ENCODE peak calls at places on chromosomes 3 and 15, in six cellular contexts. G, X, N, S, K and W are unnamed samples.

GRCh38 chr3:149080011-149080698 is 6.2 kb downstream of the HLTF start:
- DNase-seq in G (peak), X (peak), N (no peak), S (no peak), K (no peak), W (no peak)

GRCh38 chr3:120071259-120071658 is 23.0 kb downstream of the GSK3B start:
- DNase-seq in G (no peak), X (no peak), N (no peak), S (no peak), K (no peak), W (no peak)

GRCh38 chr15:29825205-29825604 is 2.9 kb upstream of the TJP1 start:
- DNase-seq in G (no peak), X (peak), N (no peak), S (no peak), K (no peak), W (no peak)

GRCh38 chr15:51298656-51299055 is 39.7 kb downstream of the CYP19A1 start:
- DNase-seq in G (no peak), X (no peak), N (no peak), S (no peak), K (no peak), W (no peak)

GRCh38 chr15:89329329-89330084 is 5.1 kb downstream of the POLG start:
- DNase-seq in G (no peak), X (no peak), N (no peak), S (no peak), K (no peak), W (no peak)

GRCh38 chr15:33494306-33494705 is 183.5 kb downstream of the RYR3 start:
- DNase-seq in G (no peak), X (no peak), N (no peak), S (no peak), K (no peak), W (no peak)

GRCh38 chr15:46344115-46344749 is 709.4 kb downstream of the SQOR start:
- DNase-seq in G (no peak), X (no peak), N (no peak), S (no peak), K (no peak), W (no peak)

GRCh38 chr3:141235661-141236171 is 4.1 kb downstream of the PXYLP1 start:
- DNase-seq in G (no peak), X (no peak), N (no peak), S (no peak), K (no peak), W (no peak)

GRCh38 chr3:11059090-11059798 is 66.7 kb downstream of the SLC6A1 start:
- DNase-seq in G (peak), X (peak), N (peak), S (no peak), K (peak), W (peak)

GRCh38 chr3:74491874-74492273 is 122.6 kb downstream of the CNTN3 start:
- DNase-seq in G (no peak), X (peak), N (no peak), S (no peak), K (no peak), W (no peak)

GRCh38 chr15:101542306-101543025 is 53.0 kb upstream of the PCSK6 start:
- DNase-seq in G (no peak), X (no peak), N (no peak), S (no peak), K (peak), W (no peak)

GRCh38 chr15:66858423-66859207 is 156.6 kb downstream of the SMAD6 start:
- DNase-seq in G (peak), X (peak), N (no peak), S (no peak), K (no peak), W (no peak)

GRCh38 chr15:58903232-58903631 is 30.2 kb downstream of the SLTM start:
- DNase-seq in G (peak), X (peak), N (no peak), S (no peak), K (no peak), W (peak)

GRCh38 chr3:124620600-124621063 is 109.6 kb upstream of the UMPS start:
- DNase-seq in G (peak), X (peak), N (no peak), S (peak), K (no peak), W (no peak)
- TF ChIP-seq CTCF in G (no peak), X (peak), N (no peak), S (no peak), K (no peak), W (no peak)

DNA sequence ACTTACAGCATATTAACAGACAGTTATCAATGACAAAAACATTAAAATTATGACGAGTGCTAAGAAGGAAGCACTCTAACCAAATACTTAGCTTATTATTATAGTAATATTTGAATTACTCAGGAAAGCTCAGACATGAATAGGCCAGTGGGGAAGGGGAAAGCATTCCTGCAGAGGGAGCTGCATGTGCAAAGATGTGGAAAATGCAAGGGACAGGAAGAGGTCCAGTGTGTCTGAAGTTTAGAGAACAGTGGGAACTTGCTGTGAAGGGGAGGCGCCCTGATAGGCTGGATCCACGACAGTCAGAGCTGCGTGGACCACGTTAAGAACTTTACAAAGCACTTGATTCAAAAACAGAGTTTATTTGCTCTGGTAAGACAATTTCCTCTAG is 1.2 kb upstream of the SPICE1 start:
- DNase-seq in G (no peak), X (no peak), N (no peak), S (no peak), K (no peak), W (no peak)
- H3K4me3 ChIP-seq in G (no peak), X (no peak), N (peak), S (peak), K (peak), W (no peak)

DNA sequence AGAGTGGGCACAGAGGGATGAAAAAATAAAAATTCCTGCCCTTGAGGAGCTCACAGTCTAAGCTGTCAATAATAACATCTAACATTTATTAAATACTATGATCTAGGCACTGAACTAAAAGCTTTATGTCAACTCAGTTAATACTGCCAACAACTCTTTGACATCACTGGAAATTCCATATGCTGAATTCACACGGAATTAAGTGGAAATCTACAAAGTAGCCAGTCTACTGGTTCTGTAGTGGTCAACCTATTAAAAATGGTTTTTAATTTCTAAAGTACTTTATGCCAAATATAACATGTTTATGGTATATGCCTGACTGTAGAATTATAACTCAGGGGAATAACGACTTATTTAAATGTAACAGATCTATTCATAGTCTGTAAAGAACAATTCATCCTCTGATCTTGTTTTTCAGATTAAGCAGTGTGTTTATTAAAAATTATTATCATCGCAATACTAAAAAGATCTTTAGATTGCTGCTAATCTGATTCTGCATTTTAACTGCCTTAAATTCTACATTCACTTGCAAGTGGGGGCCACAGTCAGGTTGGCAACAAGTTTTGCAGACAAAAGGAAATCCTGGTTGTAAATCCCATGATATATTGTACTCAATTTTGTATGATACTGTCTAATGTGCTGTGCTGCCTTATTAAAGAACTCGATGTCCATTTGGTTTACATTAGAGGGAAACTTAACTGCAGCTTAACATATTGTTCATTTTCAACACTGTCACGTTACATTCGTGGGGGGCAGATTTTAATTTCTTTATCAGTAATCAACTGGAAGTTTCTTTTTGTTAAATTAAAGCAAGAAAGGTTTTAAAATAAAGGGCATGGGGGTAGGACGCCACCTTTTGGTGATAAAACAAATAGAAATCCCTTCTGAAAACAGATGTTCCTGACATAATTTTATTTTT is 2.6 kb upstream of the FOXP1 start:
- DNase-seq in G (peak), X (peak), N (no peak), S (no peak), K (no peak), W (no peak)
- TF ChIP-seq CTCF in G (peak), X (peak), N (peak), S (no peak), K (peak), W (peak)

GRCh38 chr3:58049143-58049785 is 41.0 kb downstream of the FLNB start:
- DNase-seq in G (peak), X (peak), N (no peak), S (peak), K (no peak), W (no peak)
- H3K4me3 ChIP-seq in G (no peak), X (no peak), N (no peak), S (no peak), K (peak), W (no peak)

GRCh38 chr15:63122002-63122893 is 587 bp downstream of the LACTB start:
- DNase-seq in G (peak), X (peak), N (peak), S (peak), K (peak), W (no peak)
- TF ChIP-seq CTCF in G (no peak), X (peak), N (peak), S (no peak), K (peak), W (peak)

DNA sequence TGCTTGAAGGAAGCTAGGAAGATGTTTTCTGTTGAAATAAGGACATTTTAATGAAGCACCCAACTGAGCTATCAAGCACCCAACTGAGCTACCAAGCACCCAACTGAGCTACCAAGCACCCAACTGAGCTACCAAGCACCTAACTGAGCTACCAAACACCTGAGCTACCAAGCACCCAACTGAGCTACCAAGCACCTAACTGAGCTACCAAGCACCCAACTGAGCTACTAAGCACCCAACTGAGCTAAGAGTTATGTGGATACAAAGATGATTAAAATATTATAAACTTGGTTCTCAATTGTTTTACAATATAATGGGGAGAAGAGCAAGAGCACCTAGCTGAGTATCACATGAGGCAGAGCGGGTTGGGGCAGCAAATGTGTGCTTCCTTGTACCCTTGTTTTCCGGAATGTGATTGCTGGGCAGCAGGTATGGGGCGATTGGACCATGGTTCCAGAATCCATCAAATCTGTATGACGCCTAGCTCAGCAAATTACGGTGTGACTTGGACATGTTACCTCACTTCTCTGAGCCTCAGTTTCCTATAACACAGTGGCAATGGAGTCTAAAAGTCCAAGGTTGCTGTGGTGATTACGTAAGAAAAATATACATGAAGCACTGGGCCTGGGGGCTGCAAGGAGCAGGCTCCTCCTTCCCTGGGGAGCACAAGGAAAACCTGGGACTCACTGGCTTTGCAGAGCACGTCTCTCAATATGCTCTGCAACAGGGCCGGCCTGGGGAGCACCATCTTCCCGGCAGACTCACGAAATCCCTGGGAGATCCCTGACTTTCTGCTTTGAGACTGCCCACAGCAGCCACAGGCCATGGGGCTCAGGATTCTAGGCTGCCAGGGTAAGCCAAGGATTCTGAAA is 11.3 kb downstream of the BMF start:
- DNase-seq in G (no peak), X (no peak), N (no peak), S (no peak), K (no peak), W (no peak)
- H3K4me3 ChIP-seq in G (no peak), X (no peak), N (no peak), S (no peak), K (no peak), W (no peak)

DNA sequence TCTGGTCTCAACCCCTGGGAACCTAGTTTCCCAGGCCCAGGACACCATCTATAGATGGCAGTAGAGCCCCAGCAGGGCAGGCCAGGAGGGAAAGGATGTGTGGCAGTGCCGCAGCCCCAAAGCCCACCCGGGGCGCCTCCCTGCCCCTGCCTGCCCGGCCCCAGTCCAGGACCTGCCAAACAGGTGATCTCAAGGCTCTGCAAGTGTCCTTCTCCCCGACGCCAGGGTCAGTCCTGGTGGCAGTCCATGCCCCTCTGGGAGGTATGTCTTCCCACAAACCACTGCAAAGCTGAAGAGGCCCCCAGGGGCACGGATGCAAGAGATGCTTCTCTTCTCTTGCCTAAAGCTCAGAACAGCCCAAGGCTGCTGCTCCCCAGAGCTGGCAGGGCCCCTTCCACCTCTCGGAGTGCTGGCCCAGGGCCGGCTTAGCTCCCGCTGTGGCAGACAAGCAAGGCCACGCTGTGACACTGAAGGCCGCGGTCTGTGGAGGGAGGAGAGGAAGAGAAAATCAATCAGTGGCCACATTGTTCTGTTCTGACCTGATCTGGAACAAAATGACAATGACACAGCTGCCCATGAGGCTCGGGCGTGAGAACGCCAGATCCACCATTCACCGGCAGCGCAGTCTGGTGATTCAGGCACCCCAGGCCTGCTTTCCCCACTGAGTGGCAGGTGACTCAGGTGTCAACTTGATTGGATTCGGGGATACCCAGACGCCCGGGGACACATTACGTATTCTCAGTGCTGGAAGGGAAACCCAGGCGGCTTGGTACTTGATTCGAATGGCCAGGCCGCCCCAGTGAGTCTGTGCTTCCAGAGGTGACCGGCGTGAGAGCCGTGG is 34.0 kb downstream of the KLHL25 start:
- DNase-seq in G (no peak), X (no peak), N (no peak), S (no peak), K (no peak), W (no peak)
- TF ChIP-seq CTCF in G (no peak), X (no peak), N (peak), S (no peak), K (no peak), W (no peak)

DNA sequence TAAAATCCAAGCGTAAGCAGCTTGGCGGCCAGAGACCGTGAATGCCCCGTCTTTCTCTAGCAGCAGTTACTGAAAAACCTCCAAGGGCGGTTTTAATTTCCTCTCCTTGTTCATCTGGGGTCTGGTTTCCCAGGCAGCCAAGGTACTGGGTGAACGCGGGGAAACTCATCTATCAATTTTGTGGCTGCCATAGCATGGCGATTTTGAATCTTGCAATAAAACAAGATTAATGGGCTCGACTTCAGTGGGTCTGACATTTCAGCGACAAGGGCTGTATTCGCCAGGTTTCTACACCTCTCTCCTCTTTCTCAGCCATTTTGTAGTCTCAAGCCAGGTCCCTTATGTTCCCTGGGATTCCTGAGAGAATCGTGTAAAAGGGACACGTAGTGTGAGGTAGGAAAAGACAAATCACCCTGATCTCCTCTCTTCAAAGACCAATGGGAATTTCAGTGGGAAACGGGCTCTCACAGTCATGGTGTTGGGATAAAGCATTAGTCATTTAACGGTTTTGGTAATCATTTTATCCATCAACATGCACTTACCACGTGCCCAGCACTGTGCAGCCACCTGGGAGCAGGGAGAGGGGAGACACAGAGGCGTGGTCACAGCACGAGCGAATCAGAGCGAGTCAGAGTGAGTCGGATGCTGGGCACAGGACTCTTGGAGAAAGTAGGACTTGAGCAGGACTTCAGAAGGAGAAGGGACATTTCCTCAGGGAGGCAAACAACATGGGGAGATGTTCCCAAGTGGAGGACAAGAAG is 130.6 kb downstream of the MINAR1 start:
- DNase-seq in G (no peak), X (no peak), N (no peak), S (no peak), K (no peak), W (no peak)
- H3K4me3 ChIP-seq in G (no peak), X (no peak), N (no peak), S (no peak), K (no peak), W (no peak)

GRCh38 chr3:47513125-47513929 is at the start of gene ELP6:
- DNase-seq in G (peak), X (peak), N (peak), S (peak), K (peak), W (peak)
- TF ChIP-seq CTCF in G (peak), X (peak), N (peak), S (no peak), K (peak), W (peak)

DNA sequence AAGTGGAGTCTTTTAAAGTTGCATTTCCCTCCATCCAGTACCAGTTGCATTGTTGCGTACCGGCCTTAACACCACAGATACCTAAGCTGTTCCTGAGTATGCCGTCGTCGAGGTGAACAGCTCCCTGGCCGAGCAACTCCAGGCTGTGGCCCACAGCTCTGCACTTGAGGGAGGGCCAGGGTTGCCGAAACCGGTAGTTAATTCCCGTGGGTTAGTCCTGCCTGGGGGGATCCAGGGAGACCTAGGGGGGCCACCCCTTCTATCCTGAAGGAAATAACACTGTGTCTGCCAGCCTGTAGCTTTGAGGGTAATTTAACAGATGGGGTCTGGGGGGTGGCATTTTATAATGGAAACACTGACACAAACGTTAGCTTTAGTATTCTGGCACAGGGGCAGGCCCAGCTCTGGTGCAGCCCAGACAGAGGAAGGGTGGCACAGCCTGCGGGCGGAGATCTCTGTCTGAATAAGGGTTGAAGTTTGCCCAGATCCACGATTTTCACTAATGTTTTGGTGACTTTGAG is 60.8 kb downstream of the RGMA start:
- DNase-seq in G (peak), X (peak), N (no peak), S (no peak), K (no peak), W (no peak)
- H3K4me3 ChIP-seq in G (peak), X (no peak), N (no peak), S (no peak), K (peak), W (no peak)